ENCODE peak calls at places on chromosomes 11 and 22, in seven cellular contexts. N is heart right ventricle, Q is psoas muscle, W is fibroblast of lung, I is foreskin keratinocyte, J is IMR-90, M is lower lobe of right lung. Y is an unnamed sample. For H3K4me1, the result is how much of the 10 kb centered on the place peaks cover.

GRCh38 chr22:43991316-43992020 is 32.6 kb upstream of the PARVB start:
- DNase-seq in M (no peak), J (no peak), N (no peak), W (no peak), I (no peak), Q (no peak), Y (no peak)

GRCh38 chr11:18752502-18752901 is 26.5 kb upstream of the IGSF22 start:
- DNase-seq in Q (no peak), M (no peak), W (no peak), N (no peak), J (no peak), I (no peak), Y (no peak)

GRCh38 chr11:73273246-73273890 is 1.2 kb downstream of the P2RY6 start:
- DNase-seq in W (no peak), Q (no peak), M (no peak), J (no peak), N (no peak), I (no peak), Y (no peak)

GRCh38 chr11:86737223-86737622 is 63.1 kb upstream of the PRSS23 start:
- DNase-seq in Q (no peak), N (no peak), J (no peak), I (no peak), W (no peak), M (no peak), Y (no peak)

GRCh38 chr22:27107824-27108223 is 450.4 kb downstream of the MIAT start:
- DNase-seq in Q (peak), I (peak), W (peak), N (peak), M (no peak), J (peak), Y (no peak)

GRCh38 chr11:12841946-12842630 is 167.0 kb upstream of the RASSF10 start:
- DNase-seq in W (peak), Q (no peak), N (no peak), J (peak), M (no peak), I (peak), Y (no peak)

GRCh38 chr11:119505861-119506260 is 82.9 kb upstream of the THY1 start:
- DNase-seq in M (no peak), I (no peak), N (no peak), J (peak), W (no peak), Q (no peak), Y (no peak)

GRCh38 chr11:9643751-9644150 is 20.1 kb upstream of the SWAP70 start:
- DNase-seq in J (no peak), I (no peak), N (no peak), W (no peak), Q (no peak), M (no peak), Y (no peak)

GRCh38 chr11:103948331-103948730 is 88.1 kb upstream of the DDI1 start:
- DNase-seq in J (no peak), Q (no peak), W (no peak), M (no peak), N (no peak), I (no peak), Y (no peak)

GRCh38 chr11:20011294-20011951 is 148.9 kb downstream of the DBX1 start:
- DNase-seq in Q (no peak), J (no peak), I (peak), M (no peak), N (no peak), W (no peak), Y (no peak)

GRCh38 chr11:57776101-57776511 is 14.5 kb downstream of the CTNND1 start:
- DNase-seq in Q (no peak), M (peak), N (peak), I (no peak), J (peak), W (no peak), Y (no peak)

GRCh38 chr11:86743223-86744118 is 56.9 kb upstream of the PRSS23 start:
- DNase-seq in Q (peak), J (peak), M (no peak), I (peak), N (no peak), W (peak), Y (peak)

GRCh38 chr11:64504999-64505398 is 86.0 kb upstream of the SLC22A12 start:
- DNase-seq in I (no peak), Q (no peak), W (no peak), J (no peak), M (no peak), N (no peak), Y (no peak)

GRCh38 chr11:27471588-27472397 is 797 bp downstream of the LGR4 start:
- DNase-seq in J (no peak), I (peak), N (peak), W (no peak), Q (peak), M (peak), Y (peak)

GRCh38 chr11:114059984-114060401 is 482 bp downstream of the ZBTB16 start:
- DNase-seq in I (peak), N (peak), Q (peak), J (no peak), M (peak), W (peak), Y (peak)

GRCh38 chr22:19292262-19293230 is 1.0 kb upstream of the CLTCL1 start:
- DNase-seq in W (peak), N (peak), M (peak), I (peak), J (no peak), Q (peak), Y (no peak)

GRCh38 chr11:75913984-75914383 is 99.0 kb downstream of the UVRAG start:
- DNase-seq in Q (no peak), J (no peak), I (no peak), W (no peak), M (no peak), N (no peak), Y (no peak)

GRCh38 chr22:32619614-32620426 is 145.2 kb downstream of the FBXO7 start:
- DNase-seq in N (no peak), J (peak), I (peak), M (no peak), Q (peak), W (peak), Y (no peak)

GRCh38 chr22:36201630-36202312 is at the start of gene APOL4:
- DNase-seq in J (no peak), N (peak), W (peak), M (peak), Q (peak), I (no peak), Y (peak)

GRCh38 chr11:134843020-134843419 is 431.0 kb upstream of the B3GAT1 start:
- DNase-seq in W (no peak), J (no peak), Q (no peak), N (no peak), M (no peak), I (no peak), Y (no peak)

GRCh38 chr11:107931206-107931605 is 3.0 kb downstream of the RAB39A start:
- DNase-seq in Q (no peak), N (no peak), M (no peak), W (no peak), J (no peak), I (no peak), Y (no peak)

GRCh38 chr11:86488553-86488952 is 113.9 kb downstream of the CCDC81 start:
- DNase-seq in J (no peak), N (no peak), Q (no peak), M (no peak), I (no peak), W (no peak), Y (no peak)

GRCh38 chr11:117633976-117634755 is 162.8 kb downstream of the DSCAML1 start:
- DNase-seq in Q (no peak), I (no peak), M (no peak), W (no peak), N (no peak), J (no peak), Y (no peak)

GRCh38 chr11:11016123-11016522 is 158.3 kb upstream of the ZBED5 start:
- DNase-seq in J (no peak), M (no peak), W (peak), N (no peak), I (no peak), Q (no peak), Y (no peak)

GRCh38 chr11:134100171-134100570 is 31.3 kb downstream of the JAM3 start:
- DNase-seq in J (no peak), I (no peak), M (no peak), Q (no peak), N (no peak), W (no peak), Y (no peak)

GRCh38 chr11:128716661-128717210 is 22.9 kb downstream of the FLI1 start:
- DNase-seq in J (peak), N (no peak), W (peak), M (no peak), Q (no peak), I (no peak), Y (no peak)

GRCh38 chr11:92311616-92312449 is 87.2 kb downstream of the FAT3 start:
- DNase-seq in I (no peak), N (no peak), W (peak), M (no peak), Q (no peak), J (peak), Y (no peak)

GRCh38 chr11:25776238-25776637 is 555.7 kb upstream of the ANO3 start:
- DNase-seq in N (no peak), M (no peak), W (no peak), I (no peak), Q (no peak), J (no peak), Y (no peak)

GRCh38 chr11:74282863-74283484 is 28.5 kb downstream of the P4HA3 start:
- DNase-seq in N (no peak), W (peak), J (peak), I (no peak), Q (no peak), M (no peak), Y (no peak)

GRCh38 chr22:25402501-25403283 is 161.8 kb upstream of the GRK3 start:
- DNase-seq in N (peak), I (peak), Q (no peak), M (no peak), W (peak), J (peak), Y (no peak)

GRCh38 chr11:134050541-134051383 is 18.1 kb upstream of the JAM3 start:
- DNase-seq in W (peak), Q (peak), I (no peak), M (peak), N (peak), J (peak), Y (peak)

GRCh38 chr11:17350455-17351170 is 987 bp upstream of the NCR3LG1 start:
- DNase-seq in W (peak), Q (no peak), J (no peak), I (peak), M (no peak), N (no peak), Y (no peak)

GRCh38 chr11:17353228-17354021 is 1.8 kb downstream of the NCR3LG1 start:
- DNase-seq in Q (peak), W (peak), I (peak), J (peak), N (peak), M (peak), Y (peak)

GRCh38 chr11:17351510-17352176 is at the start of gene NCR3LG1:
- DNase-seq in I (peak), N (peak), Q (peak), W (peak), J (peak), M (peak), Y (peak)

GRCh38 chr11:17352925-17353227 is 1.3 kb downstream of the NCR3LG1 start:
- DNase-seq in N (peak), Q (no peak), M (peak), W (peak), I (peak), J (peak), Y (peak)

DNA sequence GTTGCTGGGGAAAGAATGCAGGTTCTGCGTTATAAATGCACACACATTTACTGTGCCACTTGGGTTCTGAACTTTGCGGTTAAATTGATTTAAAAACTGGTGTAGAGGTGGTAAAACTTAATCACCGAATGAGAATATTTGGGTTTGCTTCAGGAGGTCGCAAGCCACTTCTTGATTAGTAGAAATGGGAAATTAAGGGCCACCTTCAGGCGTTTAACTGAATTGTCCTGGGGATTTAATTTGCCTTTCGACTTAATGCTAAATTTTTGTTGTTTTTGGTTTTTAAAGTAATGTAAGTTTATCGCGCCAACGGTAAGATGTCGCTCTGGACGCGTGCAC is 460 bp upstream of the NCR3LG1 start:
- DNase-seq in W (no peak), N (no peak), M (no peak), Q (no peak), J (no peak), I (peak), Y (no peak)
- TF ChIP-seq CTCF in W (peak), N (peak), M (peak), Q (no peak), J (peak), I (peak), Y (no peak)

DNA sequence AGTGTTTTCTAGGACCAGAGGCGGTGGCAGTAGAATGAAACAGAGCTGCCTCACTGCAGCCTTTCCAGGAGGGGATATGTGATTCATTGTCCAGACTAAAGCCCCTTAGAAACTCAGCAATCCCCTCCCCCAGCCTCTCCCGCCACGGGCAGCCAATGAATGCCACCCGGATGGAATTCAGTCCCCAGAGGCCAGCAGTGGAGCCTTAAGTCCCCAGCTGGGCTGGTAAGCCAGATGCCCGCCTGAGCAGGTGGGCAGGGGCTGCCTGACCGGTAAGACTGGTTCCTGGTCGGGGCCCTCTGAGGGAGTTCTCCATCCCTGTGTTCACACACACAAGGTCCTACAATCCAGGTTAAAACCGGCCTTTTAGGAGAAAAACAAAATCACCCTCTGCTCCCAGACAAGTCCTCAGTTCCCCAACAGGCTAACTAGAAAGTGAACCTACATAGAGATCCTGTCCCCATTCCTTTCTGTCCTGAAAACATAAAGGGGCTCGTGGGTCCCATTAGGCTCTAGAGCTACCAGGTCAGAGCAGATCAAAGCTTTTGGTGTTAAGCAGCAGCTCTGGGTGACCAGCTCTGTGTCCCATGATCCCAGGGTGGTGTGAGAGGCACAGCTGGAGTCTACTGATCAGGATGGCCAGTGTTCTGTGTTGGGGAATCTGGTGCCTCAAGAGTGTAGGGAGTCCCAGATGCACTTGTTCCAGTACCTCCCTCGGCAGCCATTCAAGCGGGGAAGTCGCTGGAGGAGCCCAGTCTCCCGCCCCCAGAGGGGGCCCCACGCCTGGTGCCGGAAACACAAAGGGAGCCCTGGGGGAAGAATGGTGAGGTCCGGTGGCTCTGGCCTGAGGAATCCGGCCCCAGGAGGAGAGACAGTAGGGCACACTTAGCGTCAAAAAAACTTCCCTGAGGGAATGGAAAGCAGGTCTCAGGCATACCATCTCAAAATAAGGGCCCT is 2.6 kb downstream of the PATZ1 start:
- DNase-seq in J (peak), Q (no peak), M (peak), N (peak), W (peak), I (peak), Y (peak)
- H3K4me1 ChIP-seq in J (under half), Q (under half), M (half or more), N (half or more), W (under half), I (under half), Y (under half)

DNA sequence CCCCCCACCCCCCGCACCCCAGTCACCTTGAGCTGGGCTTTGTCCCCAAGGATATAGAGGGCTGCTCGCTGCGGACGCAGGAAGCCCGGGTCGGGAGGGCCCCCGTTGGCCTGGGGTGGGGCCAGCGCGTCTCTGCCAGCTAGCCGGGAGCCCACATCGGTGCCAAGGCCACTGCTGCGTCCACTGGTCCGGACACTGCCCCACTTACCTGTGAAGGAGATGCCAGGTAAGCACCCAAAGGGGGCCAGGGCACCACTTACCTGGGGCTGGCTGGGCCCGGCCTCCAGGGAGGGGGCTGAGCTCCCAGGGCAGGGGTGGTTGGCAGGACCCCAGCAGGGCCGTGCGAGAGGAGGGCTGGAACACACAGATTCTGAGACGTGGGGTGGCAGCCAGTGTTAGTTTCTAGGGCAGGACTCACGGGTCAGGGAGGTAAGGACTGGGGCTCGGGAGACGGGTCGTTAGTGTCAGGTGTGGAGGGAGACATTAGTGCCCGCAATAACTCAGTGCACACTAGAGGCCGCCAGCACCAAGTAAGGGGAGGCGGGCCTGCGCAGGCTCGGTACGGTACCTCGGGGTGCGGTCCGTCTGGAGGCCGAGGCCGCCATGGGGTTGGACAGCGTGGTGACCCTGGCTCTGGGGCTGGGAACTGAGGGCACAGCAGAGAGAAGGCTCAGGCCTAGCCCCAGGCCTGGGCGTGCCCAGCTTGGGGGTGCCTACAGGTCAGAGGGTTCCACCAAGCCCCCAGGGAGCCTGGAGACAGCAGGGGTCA is 18.2 kb downstream of the SBF1 start:
- DNase-seq in Q (no peak), I (no peak), M (no peak), W (no peak), N (no peak), J (no peak), Y (no peak)
- TF ChIP-seq CTCF in Q (no peak), I (peak), M (no peak), W (peak), N (no peak), J (peak), Y (no peak)

GRCh38 chr11:125923633-125924032 is 19.3 kb downstream of the DDX25 start:
- DNase-seq in W (no peak), M (no peak), J (no peak), Q (no peak), N (no peak), I (no peak), Y (no peak)

GRCh38 chr11:125925247-125925740 is 20.6 kb upstream of the VSIG10L2 start:
- DNase-seq in N (no peak), W (no peak), Q (no peak), M (no peak), J (no peak), I (no peak), Y (no peak)

GRCh38 chr11:125925804-125926203 is 20.0 kb upstream of the VSIG10L2 start:
- DNase-seq in W (no peak), J (no peak), I (no peak), Q (no peak), N (no peak), M (no peak), Y (no peak)

GRCh38 chr11:125923012-125923579 is 18.8 kb downstream of the DDX25 start:
- DNase-seq in M (no peak), J (peak), N (peak), I (peak), Q (no peak), W (peak), Y (peak)

DNA sequence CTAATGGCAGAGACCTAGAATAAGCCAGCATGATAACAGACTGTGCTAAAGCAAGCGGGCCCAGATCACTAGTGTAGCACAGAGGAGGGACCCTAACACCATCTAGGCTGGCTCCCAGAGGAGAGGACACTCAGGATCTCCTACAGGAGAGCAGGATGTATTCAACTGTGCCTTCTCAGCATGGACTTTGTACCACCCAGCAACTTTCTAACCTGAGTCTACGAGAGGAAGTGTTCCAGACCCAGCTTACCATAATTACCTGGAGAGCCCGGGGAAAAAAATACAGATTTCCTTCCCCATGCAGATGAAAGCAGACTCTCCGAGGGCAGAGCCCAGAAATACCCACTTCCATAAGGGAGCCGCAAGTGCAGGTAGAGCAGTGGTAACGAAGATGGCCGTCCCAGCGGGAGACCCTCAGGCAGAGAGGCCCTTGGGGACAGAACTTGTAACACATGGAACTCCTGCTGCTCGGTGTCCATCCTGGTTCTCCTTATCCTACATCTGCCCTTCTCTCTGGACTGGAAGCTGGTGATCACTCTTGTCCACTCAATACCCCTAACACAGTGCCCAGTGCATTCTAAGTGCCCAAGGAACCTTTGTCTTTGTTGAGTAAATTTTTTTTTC is 20.2 kb downstream of the DDX25 start:
- DNase-seq in I (no peak), Q (no peak), J (no peak), M (no peak), N (no peak), W (no peak), Y (no peak)
- H3K4me1 ChIP-seq in I (under half), Q (under half), J (under half), M (under half), N (under half), W (under half), Y (under half)

DNA sequence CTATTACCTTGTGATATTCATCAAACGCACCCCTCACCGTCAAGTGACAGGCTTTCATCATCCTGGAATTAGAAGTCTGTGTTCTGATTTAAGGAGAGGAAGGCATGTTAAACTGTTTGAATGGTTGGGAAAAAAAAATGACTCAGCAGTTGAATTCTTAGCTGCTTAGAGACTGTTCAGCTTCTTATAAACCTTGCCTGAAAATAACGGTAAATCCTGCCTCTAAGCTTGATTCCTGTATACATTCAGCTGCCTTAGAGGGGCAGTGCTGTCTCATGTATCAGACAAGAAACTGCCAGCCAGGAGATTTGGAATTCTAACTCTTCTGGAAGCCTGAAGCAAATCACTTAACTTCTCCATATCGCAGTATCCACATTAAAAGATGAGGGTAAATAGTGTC is 437.4 kb downstream of the JRKL start:
- DNase-seq in N (no peak), J (peak), I (peak), Q (no peak), W (peak), M (no peak), Y (no peak)
- TF ChIP-seq CTCF in N (peak), J (peak), I (peak), Q (peak), W (peak), M (peak), Y (no peak)

Y was measured in left lung.